ENCODE peak calls at places on chromosome 1, in nine cellular contexts. One of them, this sample, is unnamed.

GRCh38 chr1:230825804-230826160 is 42.5 kb downstream of the C1orf198 start:
- DNase-seq in NCI-H1694 treated with DMSO at 0.1 percent for 48 hours: no peak
- DNase-seq in activated T-cell treated with anti-CD3 and anti-CD28 coated beads, Interleukin-2, amount 50 U/mL, for 4 hours: no peak
- DNase-seq in C1 segment of cervical spinal cord: no peak
- DNase-seq in retina: no peak
- DNase-seq in endothelial cell: no peak
- DNase-seq in Kasumi-1: no peak
- DNase-seq in EL: no peak
- DNase-seq in right lobe of liver: peak; percentile 33
- DNase-seq in this sample: no peak

GRCh38 chr1:36765785-36766300 is 268.5 kb downstream of the GRIK3 start:
- DNase-seq in retina: no peak
- DNase-seq in EL: no peak
- DNase-seq in NCI-H1694 treated with DMSO at 0.1 percent for 48 hours: no peak
- DNase-seq in endothelial cell: no peak
- DNase-seq in right lobe of liver: no peak
- DNase-seq in Kasumi-1: no peak
- DNase-seq in activated T-cell treated with anti-CD3 and anti-CD28 coated beads, Interleukin-2, amount 50 U/mL, for 4 hours: no peak
- DNase-seq in C1 segment of cervical spinal cord: no peak
- DNase-seq in this sample: no peak

GRCh38 chr1:198463709-198464108 is 76.8 kb downstream of the ATP6V1G3 start:
- DNase-seq in C1 segment of cervical spinal cord: no peak
- DNase-seq in Kasumi-1: no peak
- DNase-seq in retina: no peak
- DNase-seq in endothelial cell: no peak
- DNase-seq in activated T-cell treated with anti-CD3 and anti-CD28 coated beads, Interleukin-2, amount 50 U/mL, for 4 hours: no peak
- DNase-seq in EL: no peak
- DNase-seq in NCI-H1694 treated with DMSO at 0.1 percent for 48 hours: no peak
- DNase-seq in right lobe of liver: no peak
- DNase-seq in this sample: no peak

GRCh38 chr1:37793773-37794371 is at the start of gene MANEAL:
- DNase-seq in NCI-H1694 treated with DMSO at 0.1 percent for 48 hours: peak; percentile 14
- DNase-seq in EL: peak; percentile 61
- DNase-seq in C1 segment of cervical spinal cord: peak; percentile 69
- DNase-seq in activated T-cell treated with anti-CD3 and anti-CD28 coated beads, Interleukin-2, amount 50 U/mL, for 4 hours: no peak
- DNase-seq in Kasumi-1: peak; percentile 34
- DNase-seq in retina: peak; percentile 79
- DNase-seq in right lobe of liver: peak; percentile 50
- DNase-seq in endothelial cell: peak; percentile 47
- DNase-seq in this sample: peak; percentile 30

GRCh38 chr1:172897738-172898137 is 153.0 kb downstream of the TNFSF18 start:
- DNase-seq in NCI-H1694 treated with DMSO at 0.1 percent for 48 hours: no peak
- DNase-seq in Kasumi-1: no peak
- DNase-seq in activated T-cell treated with anti-CD3 and anti-CD28 coated beads, Interleukin-2, amount 50 U/mL, for 4 hours: no peak
- DNase-seq in EL: peak; percentile 93
- DNase-seq in endothelial cell: no peak
- DNase-seq in right lobe of liver: no peak
- DNase-seq in retina: no peak
- DNase-seq in C1 segment of cervical spinal cord: no peak
- DNase-seq in this sample: no peak

GRCh38 chr1:233725423-233725822 is 111.5 kb downstream of the KCNK1 start:
- DNase-seq in C1 segment of cervical spinal cord: no peak
- DNase-seq in right lobe of liver: no peak
- DNase-seq in Kasumi-1: no peak
- DNase-seq in retina: no peak
- DNase-seq in NCI-H1694 treated with DMSO at 0.1 percent for 48 hours: no peak
- DNase-seq in EL: no peak
- DNase-seq in endothelial cell: no peak
- DNase-seq in activated T-cell treated with anti-CD3 and anti-CD28 coated beads, Interleukin-2, amount 50 U/mL, for 4 hours: no peak
- DNase-seq in this sample: no peak

GRCh38 chr1:114338491-114338890 is 172.5 kb downstream of the TRIM33 start:
- DNase-seq in C1 segment of cervical spinal cord: no peak
- DNase-seq in retina: no peak
- DNase-seq in NCI-H1694 treated with DMSO at 0.1 percent for 48 hours: no peak
- DNase-seq in activated T-cell treated with anti-CD3 and anti-CD28 coated beads, Interleukin-2, amount 50 U/mL, for 4 hours: no peak
- DNase-seq in Kasumi-1: no peak
- DNase-seq in EL: no peak
- DNase-seq in endothelial cell: no peak
- DNase-seq in right lobe of liver: no peak
- DNase-seq in this sample: no peak

GRCh38 chr1:9890224-9890731 is 19.8 kb downstream of the CTNNBIP1 start:
- DNase-seq in right lobe of liver: no peak
- DNase-seq in NCI-H1694 treated with DMSO at 0.1 percent for 48 hours: peak; percentile 11
- DNase-seq in Kasumi-1: peak; percentile 50
- DNase-seq in endothelial cell: no peak
- DNase-seq in C1 segment of cervical spinal cord: peak; percentile 54
- DNase-seq in EL: peak; percentile 95
- DNase-seq in retina: peak; percentile 34
- DNase-seq in activated T-cell treated with anti-CD3 and anti-CD28 coated beads, Interleukin-2, amount 50 U/mL, for 4 hours: no peak
- DNase-seq in this sample: no peak

GRCh38 chr1:12442217-12442616 is 175.8 kb downstream of the DHRS3 start:
- DNase-seq in right lobe of liver: no peak
- DNase-seq in retina: no peak
- DNase-seq in EL: no peak
- DNase-seq in Kasumi-1: no peak
- DNase-seq in C1 segment of cervical spinal cord: no peak
- DNase-seq in NCI-H1694 treated with DMSO at 0.1 percent for 48 hours: no peak
- DNase-seq in endothelial cell: no peak
- DNase-seq in activated T-cell treated with anti-CD3 and anti-CD28 coated beads, Interleukin-2, amount 50 U/mL, for 4 hours: no peak
- DNase-seq in this sample: no peak

GRCh38 chr1:209546390-209547080 is 37.0 kb upstream of the CAMK1G start:
- DNase-seq in endothelial cell: no peak
- DNase-seq in Kasumi-1: no peak
- DNase-seq in NCI-H1694 treated with DMSO at 0.1 percent for 48 hours: no peak
- DNase-seq in activated T-cell treated with anti-CD3 and anti-CD28 coated beads, Interleukin-2, amount 50 U/mL, for 4 hours: no peak
- DNase-seq in right lobe of liver: no peak
- DNase-seq in retina: no peak
- DNase-seq in C1 segment of cervical spinal cord: no peak
- DNase-seq in EL: no peak
- DNase-seq in this sample: no peak

GRCh38 chr1:202010042-202011015 is at the start of gene ELF3:
- DNase-seq in activated T-cell treated with anti-CD3 and anti-CD28 coated beads, Interleukin-2, amount 50 U/mL, for 4 hours: no peak
- DNase-seq in NCI-H1694 treated with DMSO at 0.1 percent for 48 hours: no peak
- DNase-seq in endothelial cell: no peak
- DNase-seq in EL: peak; percentile 33
- DNase-seq in right lobe of liver: peak; percentile 90
- DNase-seq in C1 segment of cervical spinal cord: no peak
- DNase-seq in retina: peak; percentile 46
- DNase-seq in Kasumi-1: no peak
- DNase-seq in this sample: no peak

GRCh38 chr1:28926629-28927441 is 12.5 kb downstream of the EPB41 start:
- DNase-seq in right lobe of liver: no peak
- DNase-seq in NCI-H1694 treated with DMSO at 0.1 percent for 48 hours: peak; percentile 7
- DNase-seq in retina: no peak
- DNase-seq in Kasumi-1: peak; percentile 69
- DNase-seq in C1 segment of cervical spinal cord: no peak
- DNase-seq in activated T-cell treated with anti-CD3 and anti-CD28 coated beads, Interleukin-2, amount 50 U/mL, for 4 hours: no peak
- DNase-seq in endothelial cell: no peak
- DNase-seq in EL: no peak
- DNase-seq in this sample: no peak

GRCh38 chr1:210098376-210098775 is 134.2 kb upstream of the SERTAD4 start:
- DNase-seq in activated T-cell treated with anti-CD3 and anti-CD28 coated beads, Interleukin-2, amount 50 U/mL, for 4 hours: no peak
- DNase-seq in retina: no peak
- DNase-seq in NCI-H1694 treated with DMSO at 0.1 percent for 48 hours: no peak
- DNase-seq in C1 segment of cervical spinal cord: no peak
- DNase-seq in endothelial cell: no peak
- DNase-seq in EL: peak; percentile 1
- DNase-seq in right lobe of liver: no peak
- DNase-seq in Kasumi-1: no peak
- DNase-seq in this sample: no peak

GRCh38 chr1:97930472-97930871 is 9.6 kb upstream of the DPYD start:
- DNase-seq in retina: no peak
- DNase-seq in activated T-cell treated with anti-CD3 and anti-CD28 coated beads, Interleukin-2, amount 50 U/mL, for 4 hours: no peak
- DNase-seq in NCI-H1694 treated with DMSO at 0.1 percent for 48 hours: no peak
- DNase-seq in EL: no peak
- DNase-seq in Kasumi-1: no peak
- DNase-seq in C1 segment of cervical spinal cord: no peak
- DNase-seq in right lobe of liver: no peak
- DNase-seq in endothelial cell: no peak
- DNase-seq in this sample: no peak

This sample was measured in stimulated activated CD4-positive, alpha-beta T cell treated with anti-CD3 and anti-CD28 coated beads, Interleukin-2, amount 100 ng/mL, for 24 hours.